ENCODE peak calls at places on chromosomes 5 and 9, in six cellular contexts. O is T-helper 9 cell; N is psoas muscle; X is activated CD8-positive, alpha-beta memory T cell treated with anti-CD3 and anti-CD28 coated beads for 4 hours; P is hypothalamus; R is stimulated activated CD4-positive, alpha-beta T cell treated with anti-CD3 and anti-CD28 coated beads, Interleukin-15, amount 100 ng/mL, for 1 hour. W is an unnamed sample.

GRCh38 chr5:158140120-158140778 is 281.3 kb upstream of the CLINT1 start:
- DNase-seq in O (no peak), N (peak; percentile 51), X (no peak), P (no peak), R (no peak), W (no peak)

GRCh38 chr5:133552925-133553525 is 59.3 kb downstream of the FSTL4 start:
- DNase-seq in O (peak; percentile 37), N (peak; percentile 57), X (no peak), P (no peak), R (peak; percentile 37), W (no peak)

GRCh38 chr5:111063709-111064322 is 7.7 kb upstream of the TSLP start:
- DNase-seq in O (no peak), N (no peak), X (no peak), P (no peak), R (no peak), W (no peak)

GRCh38 chr9:36074870-36075532 is 38.3 kb downstream of the RECK start:
- DNase-seq in O (no peak), N (peak; percentile 74), X (no peak), P (peak; percentile 4), R (no peak), W (no peak)

GRCh38 chr5:177498013-177498847 is 826 bp upstream of the PDLIM7 start:
- DNase-seq in O (no peak), N (peak; percentile 81), X (no peak), P (no peak), R (no peak), W (no peak)

GRCh38 chr5:131635755-131636479 is 888 bp upstream of the RAPGEF6 start:
- DNase-seq in O (no peak), N (no peak), X (no peak), P (peak; percentile 57), R (peak; percentile 5), W (no peak)

GRCh38 chr5:56481147-56481997 is 248.2 kb upstream of the ANKRD55 start:
- DNase-seq in O (peak; percentile 33), N (peak; percentile 74), X (no peak), P (peak; percentile 9), R (no peak), W (no peak)

GRCh38 chr9:137330689-137331088 is 28.6 kb upstream of the NRARP start:
- DNase-seq in O (no peak), N (no peak), X (no peak), P (no peak), R (no peak), W (no peak)

GRCh38 chr9:17138503-17138902 is 3.7 kb downstream of the CNTLN start:
- DNase-seq in O (no peak), N (no peak), X (no peak), P (no peak), R (no peak), W (no peak)

GRCh38 chr5:151495330-151495729 is 47.9 kb downstream of the SLC36A1 start:
- DNase-seq in O (no peak), N (no peak), X (no peak), P (no peak), R (no peak), W (no peak)

GRCh38 chr5:107526263-107526937 is 144.3 kb downstream of the EFNA5 start:
- DNase-seq in O (no peak), N (no peak), X (no peak), P (no peak), R (no peak), W (no peak)

GRCh38 chr9:20603524-20604268 is 18.6 kb downstream of the MLLT3 start:
- DNase-seq in O (no peak), N (no peak), X (no peak), P (no peak), R (no peak), W (no peak)

GRCh38 chr9:112434487-112434886 is 52.1 kb upstream of the KIAA1958 start:
- DNase-seq in O (no peak), N (no peak), X (no peak), P (no peak), R (no peak), W (no peak)

GRCh38 chr9:114460513-114461225 is 44.6 kb downstream of the WHRN start:
- DNase-seq in O (no peak), N (no peak), X (no peak), P (no peak), R (no peak), W (no peak)

GRCh38 chr9:17422994-17423680 is 155.7 kb upstream of the SH3GL2 start:
- DNase-seq in O (no peak), N (no peak), X (no peak), P (no peak), R (no peak), W (no peak)

GRCh38 chr9:74777136-74777879 is 110.4 kb downstream of the TRPM6 start:
- DNase-seq in O (peak; percentile 62), N (peak; percentile 66), X (peak; percentile 31), P (peak; percentile 29), R (peak; percentile 42), W (peak; percentile 52)

GRCh38 chr9:6302417-6302816 is 25.8 kb upstream of the TPD52L3 start:
- DNase-seq in O (no peak), N (no peak), X (no peak), P (no peak), R (no peak), W (no peak)

GRCh38 chr9:121222524-121223171 is 21.0 kb upstream of the RAB14 start:
- DNase-seq in O (no peak), N (no peak), X (no peak), P (no peak), R (no peak), W (no peak)

GRCh38 chr5:73265641-73266040 is 92.6 kb downstream of the TMEM174 start:
- DNase-seq in O (no peak), N (no peak), X (no peak), P (no peak), R (no peak), W (no peak)

GRCh38 chr5:149422429-149423286 is 43.6 kb upstream of the IL17B start:
- DNase-seq in O (no peak), N (peak; percentile 68), X (no peak), P (no peak), R (no peak), W (no peak)

GRCh38 chr9:133597316-133597957 is 11.8 kb downstream of the FAM163B start:
- DNase-seq in O (no peak), N (no peak), X (no peak), P (no peak), R (no peak), W (no peak)

GRCh38 chr5:395156-395920 is 47.6 kb upstream of the EXOC3 start:
- DNase-seq in O (no peak), N (peak; percentile 43), X (no peak), P (no peak), R (no peak), W (no peak)

GRCh38 chr9:4301302-4301701 is 1.4 kb upstream of the GLIS3 start:
- DNase-seq in O (no peak), N (no peak), X (no peak), P (no peak), R (no peak), W (no peak)

GRCh38 chr5:135489466-135490244 is 37.5 kb upstream of the TIFAB start:
- DNase-seq in O (no peak), N (no peak), X (no peak), P (no peak), R (no peak), W (no peak)

GRCh38 chr9:111819360-111819759 is 24.6 kb upstream of the SHOC1 start:
- DNase-seq in O (no peak), N (no peak), X (no peak), P (no peak), R (no peak), W (no peak)

GRCh38 chr9:88791105-88791805 is 200.0 kb upstream of the S1PR3 start:
- DNase-seq in O (no peak), N (no peak), X (no peak), P (no peak), R (no peak), W (no peak)

GRCh38 chr5:43533646-43534045 is 18.7 kb upstream of the C5orf34 start:
- DNase-seq in O (no peak), N (no peak), X (no peak), P (no peak), R (no peak), W (no peak)

GRCh38 chr5:24644757-24645156 is at the start of gene CDH10:
- DNase-seq in O (no peak), N (no peak), X (no peak), P (peak; percentile 2), R (no peak), W (no peak)

W was measured in stimulated activated CD8-positive, alpha-beta memory T cell treated with anti-CD3 and anti-CD28 coated beads, Interleukin-7, amount 100 ng/mL, for 1 hour.